ENCODE peak calls at places on chromosome 13, in ten cellular contexts. H is endodermal cell, Y is hepatocyte, V is body of pancreas, U is colonic mucosa, J is neural progenitor cell, L is keratinocyte, A is kidney, O is breast epithelium, K is heart left ventricle. M is an unnamed sample.

GRCh38 chr13:101144808-101145419 is 271.4 kb downstream of the NALCN start:
- DNase-seq in H (no peak), Y (peak), V (no peak), U (no peak), J (peak), L (no peak), A (no peak), O (no peak), K (no peak), M (peak)

GRCh38 chr13:112916296-112916695 is 52.7 kb upstream of the MCF2L start:
- DNase-seq in H (no peak), Y (no peak), V (no peak), U (no peak), J (no peak), L (no peak), A (no peak), O (peak), K (no peak), M (no peak)

GRCh38 chr13:42354246-42355117 is 82.5 kb downstream of the AKAP11 start:
- DNase-seq in H (no peak), Y (peak), V (no peak), U (no peak), J (peak), L (no peak), A (no peak), O (no peak), K (no peak), M (peak)

GRCh38 chr13:101408154-101408553 is 8.2 kb downstream of the NALCN start:
- DNase-seq in H (no peak), Y (no peak), V (no peak), U (no peak), J (no peak), L (no peak), A (no peak), O (no peak), K (no peak), M (no peak)

GRCh38 chr13:21050288-21051197 is 10.8 kb downstream of the LATS2 start:
- DNase-seq in H (no peak), Y (no peak), V (no peak), U (peak), J (no peak), L (no peak), A (peak), O (no peak), K (no peak), M (no peak)

GRCh38 chr13:111972261-111972780 is 94.6 kb upstream of the SOX1 start:
- DNase-seq in H (no peak), Y (no peak), V (no peak), U (no peak), J (peak), L (no peak), A (no peak), O (no peak), K (no peak), M (no peak)

GRCh38 chr13:76992548-76993001 is 694 bp downstream of the CLN5 start:
- DNase-seq in H (peak), Y (peak), V (peak), U (peak), J (peak), L (no peak), A (peak), O (no peak), K (no peak), M (peak)

GRCh38 chr13:40026174-40026585 is 370.7 kb downstream of the COG6 start:
- DNase-seq in H (no peak), Y (no peak), V (no peak), U (no peak), J (no peak), L (no peak), A (no peak), O (no peak), K (no peak), M (peak)

DNA sequence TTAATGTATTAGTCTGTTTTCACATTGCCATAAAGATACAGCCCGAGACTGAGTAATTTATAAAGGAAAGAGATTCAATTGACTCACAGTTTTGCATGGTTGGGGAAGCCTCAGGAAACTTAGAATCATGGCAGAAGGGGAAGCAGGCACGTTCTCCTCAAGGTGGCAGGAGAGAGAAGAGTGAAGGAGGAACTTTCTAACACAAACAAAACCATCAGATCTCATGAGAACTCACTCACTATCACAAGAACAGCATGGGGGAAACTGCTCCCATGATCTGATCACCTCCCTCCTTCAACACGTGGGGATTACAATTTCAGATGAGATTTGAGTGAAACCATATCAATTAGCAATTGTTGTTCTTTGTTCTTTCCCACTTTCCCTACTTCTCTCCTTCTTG is 689.0 kb upstream of the SLITRK1 start:
- DNase-seq in H (peak), Y (no peak), V (no peak), U (no peak), J (no peak), L (no peak), A (no peak), O (no peak), K (no peak), M (no peak)
- TF ChIP-seq CTCF in H (peak), Y (no peak), V (no peak), U (no peak), J (no peak), L (no peak), A (no peak), O (no peak), K (no peak), M (no peak)

GRCh38 chr13:46861959-46862358 is 34.9 kb downstream of the HTR2A start:
- DNase-seq in H (no peak), Y (no peak), V (no peak), U (no peak), J (no peak), L (no peak), A (no peak), O (no peak), K (no peak), M (no peak)

GRCh38 chr13:46864941-46865340 is 31.9 kb downstream of the HTR2A start:
- DNase-seq in H (no peak), Y (no peak), V (no peak), U (no peak), J (no peak), L (no peak), A (no peak), O (no peak), K (no peak), M (no peak)

GRCh38 chr13:46858163-46858562 is 38.7 kb downstream of the HTR2A start:
- DNase-seq in H (no peak), Y (no peak), V (no peak), U (no peak), J (no peak), L (no peak), A (no peak), O (no peak), K (no peak), M (no peak)

GRCh38 chr13:46858776-46859175 is 38.1 kb downstream of the HTR2A start:
- DNase-seq in H (no peak), Y (no peak), V (no peak), U (no peak), J (no peak), L (no peak), A (no peak), O (no peak), K (no peak), M (peak)

GRCh38 chr13:46860734-46861133 is 36.1 kb downstream of the HTR2A start:
- DNase-seq in H (no peak), Y (no peak), V (no peak), U (no peak), J (no peak), L (no peak), A (no peak), O (no peak), K (no peak), M (peak)
- H3K4me3 ChIP-seq in H (no peak), Y (no peak), V (no peak), U (no peak), J (no peak), L (no peak), A (no peak), O (no peak), K (no peak), M (no peak)

GRCh38 chr13:43787998-43788397 is 1.2 kb upstream of the ENOX1 start:
- DNase-seq in H (no peak), Y (no peak), V (no peak), U (no peak), J (peak), L (no peak), A (no peak), O (no peak), K (no peak), M (peak)
- TF ChIP-seq CTCF in H (peak), Y (no peak), V (peak), U (no peak), J (peak), L (peak), A (no peak), O (no peak), K (peak), M (peak)

GRCh38 chr13:53110614-53111013 is 82.0 kb downstream of the OLFM4 start:
- DNase-seq in H (no peak), Y (no peak), V (no peak), U (no peak), J (no peak), L (no peak), A (no peak), O (no peak), K (no peak), M (no peak)
- H3K4me3 ChIP-seq in H (no peak), Y (no peak), V (no peak), U (no peak), J (no peak), L (no peak), A (no peak), O (no peak), K (no peak), M (no peak)

GRCh38 chr13:26624572-26624971 is 67.1 kb downstream of the WASF3 start:
- DNase-seq in H (no peak), Y (no peak), V (no peak), U (no peak), J (no peak), L (no peak), A (no peak), O (no peak), K (no peak), M (no peak)

GRCh38 chr13:26629260-26629659 is 71.8 kb downstream of the WASF3 start:
- DNase-seq in H (peak), Y (no peak), V (no peak), U (no peak), J (no peak), L (no peak), A (no peak), O (no peak), K (no peak), M (peak)

GRCh38 chr13:26623125-26623524 is 65.6 kb downstream of the WASF3 start:
- DNase-seq in H (no peak), Y (no peak), V (no peak), U (no peak), J (no peak), L (no peak), A (no peak), O (no peak), K (no peak), M (peak)

GRCh38 chr13:26628706-26629105 is 71.2 kb downstream of the WASF3 start:
- DNase-seq in H (peak), Y (peak), V (no peak), U (peak), J (peak), L (no peak), A (peak), O (no peak), K (no peak), M (peak)
- TF ChIP-seq CTCF in H (peak), Y (no peak), V (no peak), U (no peak), J (peak), L (peak), A (no peak), O (no peak), K (no peak), M (peak)

M was measured in fibroblast of mammary gland.